ENCODE peak calls at places on chromosomes 3 and 15, in seven cellular contexts. V is small intestine, T is T follicular helper cell, J is lower lobe of right lung, Q is C1 segment of cervical spinal cord, R is AG20443, Y is left ventricle myocardium superior. X is an unnamed sample.

GRCh38 chr3:66253790-66254620 is 33.2 kb downstream of the SLC25A26 start:
- DNase-seq in V (peak), T (no peak), J (no peak), Q (no peak), R (peak), Y (no peak), X (no peak)

GRCh38 chr15:64455951-64456350 is 4.4 kb upstream of the ZNF609 start:
- DNase-seq in V (no peak), T (no peak), J (no peak), Q (no peak), R (no peak), Y (no peak), X (no peak)

GRCh38 chr3:45273681-45274515 is 47.8 kb upstream of the TMEM158 start:
- DNase-seq in V (no peak), T (no peak), J (no peak), Q (no peak), R (peak), Y (no peak), X (no peak)

GRCh38 chr3:151998744-151999143 is 125.3 kb downstream of the SUCNR1 start:
- DNase-seq in V (no peak), T (no peak), J (no peak), Q (no peak), R (no peak), Y (no peak), X (no peak)

GRCh38 chr3:4634894-4635293 is 141.7 kb downstream of the ITPR1 start:
- DNase-seq in V (no peak), T (no peak), J (no peak), Q (no peak), R (no peak), Y (no peak), X (no peak)

GRCh38 chr3:124698030-124698770 is 32.1 kb upstream of the UMPS start:
- DNase-seq in V (no peak), T (no peak), J (no peak), Q (no peak), R (no peak), Y (no peak), X (no peak)

GRCh38 chr15:95329362-95329761 is 1001.1 kb upstream of the NR2F2 start:
- DNase-seq in V (no peak), T (no peak), J (no peak), Q (no peak), R (no peak), Y (no peak), X (peak)

GRCh38 chr3:55331524-55331923 is 155.6 kb downstream of the WNT5A start:
- DNase-seq in V (no peak), T (no peak), J (no peak), Q (no peak), R (no peak), Y (no peak), X (no peak)

GRCh38 chr3:42473083-42473932 is 29.1 kb upstream of the VIPR1 start:
- DNase-seq in V (peak), T (no peak), J (peak), Q (no peak), R (peak), Y (peak), X (no peak)

GRCh38 chr15:58361291-58361759 is 70.5 kb upstream of the LIPC start:
- DNase-seq in V (no peak), T (no peak), J (no peak), Q (no peak), R (peak), Y (no peak), X (no peak)

GRCh38 chr3:39140341-39140971 is 12.9 kb downstream of the CSRNP1 start:
- DNase-seq in V (no peak), T (no peak), J (no peak), Q (no peak), R (no peak), Y (no peak), X (no peak)

GRCh38 chr15:80450811-80451321 is 46.7 kb downstream of the ARNT2 start:
- DNase-seq in V (no peak), T (no peak), J (no peak), Q (no peak), R (no peak), Y (no peak), X (peak)

GRCh38 chr15:72358532-72359180 is 17.2 kb downstream of the HEXA start:
- DNase-seq in V (peak), T (no peak), J (peak), Q (no peak), R (peak), Y (peak), X (no peak)

GRCh38 chr3:115285001-115285400 is 137.9 kb upstream of the ZBTB20 start:
- DNase-seq in V (no peak), T (no peak), J (no peak), Q (no peak), R (no peak), Y (no peak), X (no peak)

GRCh38 chr3:160676547-160677303 is at the start of gene ARL14:
- DNase-seq in V (peak), T (no peak), J (no peak), Q (no peak), R (no peak), Y (no peak), X (no peak)

GRCh38 chr3:49378249-49378899 is 20.2 kb upstream of the GPX1 start:
- DNase-seq in V (no peak), T (no peak), J (peak), Q (no peak), R (peak), Y (peak), X (peak)

GRCh38 chr15:73744293-73744692 is 8.9 kb downstream of the INSYN1 start:
- DNase-seq in V (no peak), T (no peak), J (no peak), Q (no peak), R (no peak), Y (no peak), X (no peak)

GRCh38 chr15:57133127-57133968 is 214.9 kb downstream of the TCF12 start:
- DNase-seq in V (no peak), T (no peak), J (no peak), Q (no peak), R (peak), Y (no peak), X (no peak)

GRCh38 chr15:58473720-58474119 is 41.9 kb downstream of the LIPC start:
- DNase-seq in V (no peak), T (no peak), J (no peak), Q (no peak), R (peak), Y (no peak), X (no peak)

GRCh38 chr3:176814252-176814651 is 383.0 kb downstream of the TBL1XR1 start:
- DNase-seq in V (peak), T (no peak), J (peak), Q (no peak), R (peak), Y (peak), X (peak)

GRCh38 chr15:90708516-90708915 is 8.6 kb upstream of the BLM start:
- DNase-seq in V (no peak), T (no peak), J (no peak), Q (no peak), R (no peak), Y (no peak), X (no peak)

GRCh38 chr15:94370197-94370987 is 139.0 kb downstream of the MCTP2 start:
- DNase-seq in V (no peak), T (no peak), J (no peak), Q (no peak), R (no peak), Y (no peak), X (no peak)

GRCh38 chr3:79651536-79652065 is 116.2 kb downstream of the ROBO1 start:
- DNase-seq in V (no peak), T (no peak), J (peak), Q (no peak), R (no peak), Y (no peak), X (no peak)

GRCh38 chr3:54882114-54882833 is 45.6 kb downstream of the LRTM1 start:
- DNase-seq in V (no peak), T (no peak), J (no peak), Q (no peak), R (peak), Y (no peak), X (no peak)

GRCh38 chr3:14750650-14751049 is 68.1 kb upstream of the FGD5 start:
- DNase-seq in V (no peak), T (no peak), J (no peak), Q (no peak), R (no peak), Y (no peak), X (no peak)

GRCh38 chr15:74304459-74304858 is 63.0 kb downstream of the CYP11A1 start:
- DNase-seq in V (no peak), T (no peak), J (no peak), Q (no peak), R (no peak), Y (no peak), X (no peak)